ENCODE peak calls at places on chromosomes 7 and 10, in four cellular contexts. E is IMR-90, J is H9, Z is H1. D is an unnamed sample.

GRCh38 chr7:105354383-105354782 is 34.3 kb downstream of the SRPK2 start:
- DNase-seq in E (no peak), J (no peak), Z (no peak), D (no peak)

GRCh38 chr7:99407849-99408346 is 499 bp downstream of the PDAP1 start:
- DNase-seq in E (peak), J (no peak), Z (no peak), D (peak)

GRCh38 chr7:55111007-55111406 is 92.2 kb downstream of the EGFR start:
- DNase-seq in E (peak), J (no peak), Z (no peak), D (no peak)

GRCh38 chr7:2225336-2225735 is 7.4 kb downstream of the MAD1L1 start:
- DNase-seq in E (no peak), J (no peak), Z (no peak), D (no peak)

GRCh38 chr10:125779403-125780327 is 4.0 kb upstream of the MMP21 start:
- DNase-seq in E (no peak), J (no peak), Z (peak), D (no peak)

GRCh38 chr7:5634107-5634950 is 147.1 kb downstream of the RNF216 start:
- DNase-seq in E (peak), J (peak), Z (peak), D (peak)

GRCh38 chr7:46744957-46745699 is 824.1 kb upstream of the IGFBP3 start:
- DNase-seq in E (no peak), J (no peak), Z (no peak), D (no peak)

GRCh38 chr10:75418287-75418686 is 13.1 kb upstream of the LRMDA start:
- DNase-seq in E (no peak), J (no peak), Z (no peak), D (no peak)

GRCh38 chr7:155106356-155106755 is 36.2 kb downstream of the HTR5A start:
- DNase-seq in E (no peak), J (no peak), Z (no peak), D (no peak)

GRCh38 chr7:6501586-6502564 is 49.4 kb downstream of the GRID2IP start:
- DNase-seq in E (no peak), J (no peak), Z (no peak), D (no peak)

GRCh38 chr7:103679156-103680132 is 233.4 kb upstream of the SLC26A5 start:
- DNase-seq in E (peak), J (no peak), Z (no peak), D (no peak)

GRCh38 chr7:136079934-136080333 is 102.8 kb upstream of the MTPN start:
- DNase-seq in E (no peak), J (no peak), Z (no peak), D (no peak)
- H3K56ac ChIP-seq in E (no peak), J (no peak), Z (no peak), D (no peak)

DNA sequence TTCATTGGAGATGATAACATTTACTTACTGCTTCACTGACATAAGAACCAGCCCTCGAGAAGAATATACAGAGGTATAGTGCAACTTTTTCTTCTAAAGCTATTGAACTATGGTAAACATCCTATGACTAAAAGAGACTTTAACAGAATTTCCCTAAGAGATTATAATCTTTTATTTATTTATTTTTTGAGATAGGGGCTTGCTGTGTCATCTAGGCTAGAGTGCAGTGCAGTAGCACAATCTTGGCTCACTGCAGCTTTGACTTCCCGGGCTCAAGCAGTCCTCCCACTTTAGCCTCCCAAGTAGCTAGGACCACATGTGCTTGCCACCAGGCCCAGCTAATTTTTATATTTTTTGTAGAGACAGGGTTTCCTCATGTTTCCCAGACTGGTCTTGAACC is 258.5 kb upstream of the FERD3L start:
- DNase-seq in E (peak), J (no peak), Z (no peak), D (no peak)
- H3K56ac ChIP-seq in E (no peak), J (no peak), Z (no peak), D (no peak)

GRCh38 chr7:117092801-117093200 is 139.5 kb downstream of the ST7 start:
- DNase-seq in E (peak), J (no peak), Z (no peak), D (no peak)
- H3K56ac ChIP-seq in E (no peak), J (no peak), Z (no peak), D (no peak)

DNA sequence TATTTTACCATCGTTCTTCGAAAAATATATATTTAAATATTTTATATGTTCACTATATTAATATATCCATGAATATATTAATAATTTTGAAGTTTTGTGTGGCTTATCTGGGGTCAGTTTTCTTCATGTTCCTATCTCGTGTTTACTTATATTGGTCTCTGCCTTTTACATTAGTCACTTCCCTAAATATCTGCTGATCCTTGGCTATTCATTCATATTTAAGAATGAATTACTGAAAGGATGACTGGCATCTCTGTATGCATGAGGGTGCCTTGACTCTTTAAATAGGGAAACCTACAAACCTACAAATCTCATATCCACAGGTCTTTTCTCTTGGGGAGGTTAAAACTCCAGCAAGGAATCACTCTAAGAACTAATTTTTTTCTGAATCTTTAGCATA is 143.9 kb downstream of the ZNF22 start:
- DNase-seq in E (no peak), J (no peak), Z (no peak), D (no peak)
- H3K56ac ChIP-seq in E (no peak), J (no peak), Z (no peak), D (no peak)

GRCh38 chr7:16365952-16366351 is 55.4 kb downstream of the CRPPA start:
- DNase-seq in E (no peak), J (no peak), Z (no peak), D (no peak)
- H3K56ac ChIP-seq in E (no peak), J (no peak), Z (no peak), D (no peak)

GRCh38 chr7:77696057-77696642 is at the start of gene RSBN1L:
- DNase-seq in E (peak), J (peak), Z (peak), D (peak)
- H3K56ac ChIP-seq in E (peak), J (no peak), Z (peak), D (peak)

GRCh38 chr10:131067690-131068089 is 243.8 kb downstream of the TCERG1L start:
- DNase-seq in E (no peak), J (no peak), Z (no peak), D (no peak)

GRCh38 chr10:131068760-131069159 is 242.8 kb downstream of the TCERG1L start:
- DNase-seq in E (no peak), J (no peak), Z (no peak), D (peak)

GRCh38 chr10:131065673-131066331 is 245.7 kb downstream of the TCERG1L start:
- DNase-seq in E (no peak), J (peak), Z (no peak), D (peak)

GRCh38 chr10:131070856-131071255 is 240.7 kb downstream of the TCERG1L start:
- DNase-seq in E (no peak), J (peak), Z (no peak), D (no peak)

GRCh38 chr10:131068311-131068710 is 243.2 kb downstream of the TCERG1L start:
- DNase-seq in E (no peak), J (peak), Z (no peak), D (no peak)
- H3K56ac ChIP-seq in E (no peak), J (no peak), Z (no peak), D (no peak)

DNA sequence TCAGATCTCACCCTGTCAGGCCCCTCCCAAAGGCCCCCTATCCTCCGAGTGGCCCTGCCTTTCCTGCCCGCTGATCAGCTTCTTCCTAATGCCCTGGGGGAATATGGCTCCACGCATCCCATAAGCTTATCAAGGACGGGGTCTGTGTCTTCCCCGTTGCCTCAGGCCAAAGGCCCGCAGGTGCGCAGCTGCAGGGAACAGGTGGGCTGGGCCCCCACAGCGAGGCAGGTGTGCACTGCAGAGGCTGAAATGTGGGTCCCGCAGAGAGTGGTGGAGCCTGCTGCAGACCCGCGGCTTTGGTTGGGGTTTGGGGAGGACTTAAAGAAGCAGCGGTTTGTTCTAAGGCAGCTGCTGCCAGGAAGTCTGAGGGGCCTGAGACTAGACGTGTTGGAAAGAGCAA is 220.8 kb upstream of the TCERG1L start:
- DNase-seq in E (no peak), J (no peak), Z (no peak), D (no peak)
- H3K56ac ChIP-seq in E (no peak), J (no peak), Z (no peak), D (no peak)

GRCh38 chr10:34032564-34032963 is 698.1 kb upstream of the NRP1 start:
- DNase-seq in E (no peak), J (no peak), Z (no peak), D (no peak)
- H3K56ac ChIP-seq in E (no peak), J (no peak), Z (no peak), D (no peak)

GRCh38 chr10:131855763-131856401 is 44.9 kb upstream of the PPP2R2D start:
- DNase-seq in E (no peak), J (peak), Z (no peak), D (no peak)
- H3K56ac ChIP-seq in E (no peak), J (no peak), Z (no peak), D (no peak)

D was measured in mesendoderm.